ENCODE peak calls at places on chromosomes 12 and 14, in six cellular contexts. A is SK-N-SH, E is IMR-90, T is PC-3, V is GM23248, O is K562. H is an unnamed sample.
A peak's percentile ranks its signal among the peaks of the same experiment; 100 is the strongest.

GRCh38 chr14:50726372-50727107 is 58.4 kb upstream of the SAV1 start:
- DNase-seq in A (no peak), E (peak; percentile 89), T (peak; percentile 77), V (peak; percentile 92), O (no peak), H (no peak)

GRCh38 chr14:83300454-83301064 is 1766.9 kb upstream of the SEL1L start:
- DNase-seq in A (peak; percentile 12), E (peak; percentile 52), T (peak; percentile 43), V (peak; percentile 58), O (peak; percentile 0), H (peak; percentile 89)

GRCh38 chr12:125981610-125982253 is 916.5 kb downstream of the AACS start:
- DNase-seq in A (no peak), E (no peak), T (no peak), V (no peak), O (no peak), H (no peak)

GRCh38 chr12:90628213-90628612 is 326.8 kb downstream of the CCER1 start:
- DNase-seq in A (no peak), E (no peak), T (no peak), V (no peak), O (no peak), H (no peak)

GRCh38 chr12:50058743-50059312 is 1.4 kb downstream of the ASIC1 start:
- DNase-seq in A (no peak), E (no peak), T (no peak), V (no peak), O (no peak), H (no peak)

GRCh38 chr14:104458845-104459244 is 120.7 kb upstream of the C14orf180 start:
- DNase-seq in A (no peak), E (no peak), T (no peak), V (no peak), O (no peak), H (no peak)

GRCh38 chr12:47276253-47277070 is 196.7 kb upstream of the AMIGO2 start:
- DNase-seq in A (no peak), E (peak; percentile 79), T (peak; percentile 90), V (peak; percentile 52), O (peak; percentile 73), H (peak; percentile 61)

GRCh38 chr14:50607181-50607580 is 47.2 kb downstream of the ATL1 start:
- DNase-seq in A (no peak), E (peak; percentile 63), T (no peak), V (peak; percentile 94), O (peak; percentile 2), H (no peak)

GRCh38 chr12:125100551-125101434 is 35.6 kb downstream of the AACS start:
- DNase-seq in A (no peak), E (no peak), T (no peak), V (no peak), O (no peak), H (no peak)

GRCh38 chr14:23663711-23664110 is 27.5 kb downstream of the DHRS2 start:
- DNase-seq in A (no peak), E (no peak), T (no peak), V (no peak), O (no peak), H (no peak)

GRCh38 chr12:12331896-12332295 is 18.1 kb downstream of the MANSC1 start:
- DNase-seq in A (no peak), E (no peak), T (peak; percentile 67), V (no peak), O (no peak), H (no peak)

GRCh38 chr14:53432378-53432802 is 279.3 kb upstream of the DDHD1 start:
- DNase-seq in A (peak; percentile 47), E (peak; percentile 60), T (peak; percentile 77), V (peak; percentile 58), O (peak; percentile 1), H (peak; percentile 84)

GRCh38 chr14:99181804-99182520 is 90.0 kb downstream of the BCL11B start:
- DNase-seq in A (no peak), E (no peak), T (no peak), V (no peak), O (no peak), H (no peak)

GRCh38 chr14:99179506-99179905 is 92.5 kb downstream of the BCL11B start:
- DNase-seq in A (no peak), E (no peak), T (no peak), V (no peak), O (no peak), H (no peak)

GRCh38 chr14:99177876-99178630 is 93.9 kb downstream of the BCL11B start:
- DNase-seq in A (no peak), E (no peak), T (no peak), V (no peak), O (no peak), H (no peak)

GRCh38 chr14:99181246-99181645 is 90.8 kb downstream of the BCL11B start:
- DNase-seq in A (no peak), E (no peak), T (no peak), V (no peak), O (no peak), H (no peak)

GRCh38 chr14:99179946-99180345 is 92.1 kb downstream of the BCL11B start:
- DNase-seq in A (no peak), E (no peak), T (no peak), V (no peak), O (no peak), H (no peak)
- H4K20me1 ChIP-seq in A (no peaks in the 10 kb centered on the region), E (no peaks in the 10 kb centered on the region), T (no peaks in the 10 kb centered on the region), V (no peaks in the 10 kb centered on the region), O (no peaks in the 10 kb centered on the region), H (no peaks in the 10 kb centered on the region)

GRCh38 chr14:96824283-96824682 is 27.1 kb downstream of the VRK1 start:
- DNase-seq in A (no peak), E (peak; percentile 83), T (peak; percentile 13), V (peak; percentile 92), O (no peak), H (no peak)
- H3K9ac ChIP-seq in A (no peak overlapping the region), E (no peak overlapping the region), T (no peak overlapping the region), V (peak overlapping the region; percentile 7), O (no peak overlapping the region), H (no peak overlapping the region)

DNA sequence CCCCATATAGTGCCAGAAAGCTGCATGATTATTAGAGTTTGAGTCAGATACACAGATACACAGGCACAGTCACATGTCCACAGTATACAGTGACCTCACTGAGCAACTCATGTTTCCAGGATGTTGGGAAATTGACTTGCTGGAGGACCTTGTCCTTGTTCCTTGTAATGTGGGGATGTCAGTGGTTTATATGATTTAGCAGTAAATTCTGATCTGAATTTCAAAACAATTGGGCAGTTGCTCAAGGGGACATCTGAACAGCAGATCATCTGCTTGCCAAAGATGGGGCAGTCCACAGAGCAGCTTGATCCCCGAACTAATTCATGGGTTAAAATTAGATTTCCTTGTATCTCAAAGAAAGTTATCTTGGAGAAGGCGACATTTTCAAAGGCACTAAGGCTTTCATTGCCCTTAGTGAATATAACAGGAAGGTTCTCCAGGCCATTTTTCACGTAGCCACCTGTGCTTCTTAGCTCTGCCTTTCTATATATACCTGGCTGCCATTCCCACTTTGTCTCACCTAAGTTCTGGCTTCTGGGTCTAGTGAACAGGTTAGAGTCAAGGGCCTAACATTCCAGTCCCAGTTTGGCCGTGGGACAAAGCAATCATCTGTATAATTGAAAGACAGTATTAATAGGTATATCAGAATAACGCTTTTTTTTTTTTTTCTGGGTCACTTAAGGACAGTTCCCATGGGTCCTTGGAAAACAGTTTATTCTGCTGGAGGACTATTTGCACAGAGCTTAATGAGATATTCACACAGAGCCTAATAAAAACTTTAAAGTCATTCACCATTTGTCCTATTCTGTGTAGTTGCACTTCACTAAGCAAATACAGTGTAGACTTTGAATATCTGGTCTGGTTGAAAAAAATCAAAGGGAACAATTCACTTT is 64.9 kb upstream of the STRN3 start:
- DNase-seq in A (no peak), E (peak; percentile 97), T (peak; percentile 80), V (peak; percentile 96), O (no peak), H (no peak)
- H4K20me1 ChIP-seq in A (no peaks in the 10 kb centered on the region), E (no peaks in the 10 kb centered on the region), T (no peaks in the 10 kb centered on the region), V (no peaks in the 10 kb centered on the region), O (no peaks in the 10 kb centered on the region), H (no peaks in the 10 kb centered on the region)

GRCh38 chr14:60655898-60656754 is 6.8 kb upstream of the SIX1 start:
- DNase-seq in A (peak; percentile 48), E (peak; percentile 25), T (no peak), V (no peak), O (no peak), H (peak; percentile 70)
- H3K9ac ChIP-seq in A (peak overlapping the region; percentile 81), E (peak overlapping the region; percentile 26), T (peak overlapping the region; percentile 82), V (peak overlapping the region; percentile 85), O (no peak overlapping the region), H (peak overlapping the region; percentile 73)

GRCh38 chr12:120194534-120195395 is at the start of gene GCN1:
- DNase-seq in A (peak; percentile 94), E (peak; percentile 78), T (peak; percentile 98), V (peak; percentile 91), O (peak; percentile 88), H (peak; percentile 94)

GRCh38 chr12:120186654-120187053 is 7.9 kb downstream of the GCN1 start:
- DNase-seq in A (no peak), E (no peak), T (no peak), V (no peak), O (no peak), H (no peak)

GRCh38 chr12:120190985-120191480 is 3.5 kb downstream of the GCN1 start:
- DNase-seq in A (no peak), E (no peak), T (no peak), V (no peak), O (no peak), H (no peak)

GRCh38 chr12:120194226-120194533 is 335 bp downstream of the GCN1 start:
- DNase-seq in A (no peak), E (no peak), T (no peak), V (no peak), O (no peak), H (no peak)

DNA sequence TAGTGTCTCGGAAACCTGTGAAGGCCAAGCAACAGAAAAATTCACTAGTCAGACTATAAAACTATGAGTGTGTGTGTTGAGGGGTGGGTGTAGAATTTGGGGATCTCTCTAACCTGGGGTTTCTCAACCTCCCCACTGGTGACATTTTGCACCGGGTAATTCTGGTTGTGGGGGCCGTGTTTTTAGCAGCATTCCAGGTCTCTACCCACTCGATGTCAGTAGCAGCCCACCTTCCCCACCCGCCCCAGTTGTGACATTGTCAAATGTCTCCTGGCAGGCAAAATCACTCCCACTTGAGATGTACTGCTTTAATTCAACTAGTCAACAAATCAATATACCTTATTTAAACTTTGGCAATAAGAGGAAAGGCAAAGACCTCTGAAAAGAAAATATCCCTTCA is 4.1 kb downstream of the GCN1 start:
- DNase-seq in A (no peak), E (no peak), T (no peak), V (no peak), O (no peak), H (no peak)
- H4K20me1 ChIP-seq in A (peaks cover 26% of the 10 kb centered on the region), E (peaks cover 35% of the 10 kb centered on the region), T (peaks cover 44% of the 10 kb centered on the region), V (no peaks in the 10 kb centered on the region), O (peaks cover 14% of the 10 kb centered on the region), H (peaks cover 35% of the 10 kb centered on the region)

GRCh38 chr14:68704736-68705720 is 87.8 kb downstream of the ZFP36L1 start:
- DNase-seq in A (no peak), E (peak; percentile 44), T (peak; percentile 67), V (peak; percentile 92), O (no peak), H (no peak)
- H3K9ac ChIP-seq in A (no peak overlapping the region), E (no peak overlapping the region), T (no peak overlapping the region), V (peak overlapping the region; percentile 54), O (no peak overlapping the region), H (no peak overlapping the region)

H was measured in Karpas-422.